ENCODE peak calls at places on chromosomes 11 and 22, in six cellular contexts. A, M, G, K, O and Y are unnamed samples.
A peak's percentile ranks its signal among the peaks of the same experiment; 100 is the strongest.

GRCh38 chr22:47071078-47071811 is 308.8 kb downstream of the TBC1D22A start:
- DNase-seq in K (no peak), G (no peak), M (no peak), O (no peak), A (no peak), Y (no peak)

GRCh38 chr11:118434553-118435232 is 1.6 kb upstream of the KMT2A start:
- DNase-seq in K (no peak), A (peak; percentile 55), G (peak; percentile 15), O (peak; percentile 25), M (peak; percentile 20), Y (peak; percentile 52)

GRCh38 chr22:36958366-36958765 is 44.9 kb downstream of the CSF2RB start:
- DNase-seq in G (no peak), M (no peak), O (no peak), A (no peak), K (no peak), Y (no peak)

GRCh38 chr11:69199583-69200295 is 44.0 kb downstream of the SMIM38 start:
- DNase-seq in G (no peak), K (no peak), M (no peak), A (no peak), O (no peak), Y (no peak)

GRCh38 chr11:77002776-77003175 is 31.4 kb upstream of the B3GNT6 start:
- DNase-seq in K (no peak), O (no peak), M (no peak), A (no peak), G (no peak), Y (no peak)

GRCh38 chr11:27395556-27396258 is 32.7 kb upstream of the CCDC34 start:
- DNase-seq in K (no peak), A (no peak), G (no peak), O (no peak), M (no peak), Y (no peak)

GRCh38 chr11:48169259-48169658 is 47.4 kb upstream of the OR4B1 start:
- DNase-seq in M (no peak), O (no peak), A (no peak), G (no peak), K (no peak), Y (no peak)

GRCh38 chr11:113681282-113681681 is 24.8 kb downstream of the TMPRSS5 start:
- DNase-seq in O (no peak), K (no peak), M (no peak), A (no peak), G (no peak), Y (no peak)

GRCh38 chr22:28674121-28674563 is 5.5 kb downstream of the TTC28 start:
- DNase-seq in M (no peak), O (no peak), A (no peak), G (no peak), K (peak; percentile 70), Y (no peak)

GRCh38 chr11:1866226-1866625 is 13.3 kb downstream of the LSP1 start:
- DNase-seq in G (no peak), M (no peak), O (no peak), K (no peak), A (no peak), Y (no peak)

GRCh38 chr11:131980199-131980598 is 609.8 kb downstream of the NTM start:
- DNase-seq in M (no peak), K (no peak), G (no peak), O (no peak), A (no peak), Y (no peak)

GRCh38 chr22:42419328-42419881 is 12.8 kb downstream of the NFAM1 start:
- DNase-seq in G (no peak), M (no peak), O (no peak), A (no peak), K (no peak), Y (no peak)

GRCh38 chr11:61695917-61696316 is 15.7 kb downstream of the DAGLA start:
- DNase-seq in O (peak; percentile 89), G (peak; percentile 78), K (peak; percentile 89), M (peak; percentile 85), A (no peak), Y (peak; percentile 59)

GRCh38 chr22:50326959-50327710 is at the start of gene DENND6B:
- DNase-seq in A (peak; percentile 89), O (peak; percentile 72), G (no peak), M (peak; percentile 74), K (peak; percentile 59), Y (peak; percentile 87)

GRCh38 chr11:110524227-110524626 is 94.5 kb downstream of the FDX1 start:
- DNase-seq in A (no peak), K (no peak), M (no peak), O (no peak), G (no peak), Y (no peak)

GRCh38 chr11:93694586-93694985 is 33.1 kb downstream of the CEP295 start:
- DNase-seq in M (no peak), O (no peak), A (no peak), G (no peak), K (no peak), Y (no peak)

GRCh38 chr11:69370984-69371709 is 77.2 kb downstream of the MYEOV start:
- DNase-seq in G (no peak), A (no peak), M (no peak), K (no peak), O (no peak), Y (no peak)

GRCh38 chr22:28051787-28052356 is 132.8 kb upstream of the PITPNB start:
- DNase-seq in O (peak; percentile 38), K (no peak), A (peak; percentile 76), G (peak; percentile 32), M (no peak), Y (peak; percentile 53)

GRCh38 chr11:76783901-76784813 is 1.0 kb downstream of the TSKU start:
- DNase-seq in K (no peak), A (no peak), G (no peak), M (no peak), O (no peak), Y (no peak)

GRCh38 chr11:69105431-69106123 is 50.2 kb upstream of the SMIM38 start:
- DNase-seq in O (no peak), A (no peak), G (no peak), K (no peak), M (no peak), Y (no peak)

GRCh38 chr11:92969293-92969633 is 188 bp upstream of the MTNR1B start:
- DNase-seq in M (no peak), G (no peak), O (no peak), A (no peak), K (no peak), Y (no peak)

GRCh38 chr11:3022982-3023381 is 30.9 kb upstream of the NAP1L4 start:
- DNase-seq in A (no peak), M (no peak), G (no peak), O (no peak), K (no peak), Y (no peak)

GRCh38 chr11:72787262-72788104 is 6.4 kb downstream of the STARD10 start:
- DNase-seq in O (no peak), A (no peak), G (no peak), M (no peak), K (no peak), Y (no peak)

GRCh38 chr22:27512283-27512761 is 289.2 kb downstream of the MN1 start:
- DNase-seq in O (no peak), A (no peak), M (no peak), G (peak; percentile 65), K (no peak), Y (no peak)

GRCh38 chr11:107501713-107502112 is 44.1 kb upstream of the CWF19L2 start:
- DNase-seq in K (no peak), M (no peak), O (no peak), G (no peak), A (no peak), Y (no peak)

GRCh38 chr22:17818166-17818565 is 43.9 kb upstream of the BID start:
- DNase-seq in G (no peak), O (no peak), A (no peak), M (no peak), K (no peak), Y (no peak)

GRCh38 chr11:108345767-108346166 is 121.6 kb downstream of the C11orf65 start:
- DNase-seq in A (no peak), O (no peak), M (no peak), G (no peak), K (no peak), Y (no peak)

GRCh38 chr22:36211237-36211881 is 9.8 kb upstream of the APOL4 start:
- DNase-seq in K (no peak), O (no peak), G (no peak), M (no peak), A (peak; percentile 7), Y (no peak)

GRCh38 chr11:16959528-16960100 is 54.6 kb downstream of the PLEKHA7 start:
- DNase-seq in G (no peak), O (no peak), K (no peak), M (no peak), A (no peak), Y (no peak)

GRCh38 chr22:40203568-40203967 is 25.8 kb downstream of the TNRC6B start:
- DNase-seq in M (no peak), A (no peak), O (no peak), G (no peak), K (peak; percentile 16), Y (no peak)

GRCh38 chr22:17368144-17368726 is 1.0 kb upstream of the CECR2 start:
- DNase-seq in K (no peak), O (peak; percentile 1), M (no peak), G (no peak), A (no peak), Y (no peak)

GRCh38 chr11:8810331-8811301 is 100.4 kb upstream of the AKIP1 start:
- DNase-seq in O (no peak), M (no peak), K (no peak), A (peak; percentile 81), G (peak; percentile 54), Y (peak; percentile 79)

GRCh38 chr11:69144719-69145365 is 10.9 kb upstream of the SMIM38 start:
- DNase-seq in M (no peak), O (no peak), A (no peak), K (no peak), G (no peak), Y (no peak)